ENCODE peak calls at places on chromosomes 13 and 19, in eight cellular contexts. One of them, this sample, is unnamed. For H3K4me1 and H3K36me3, the result is how much of the 10 kb centered on the place peaks cover.

GRCh38 chr13:65966991-65967451 is 1263.1 kb downstream of the PCDH9 start:
- DNase-seq in tibial nerve: no peak
- DNase-seq in A673: peak
- DNase-seq in GM23248: peak
- DNase-seq in transverse colon: no peak
- DNase-seq in CD4-positive, alpha-beta memory T cell: no peak
- DNase-seq in Peyer's patch: no peak
- DNase-seq in suprapubic skin: no peak
- DNase-seq in this sample: no peak

GRCh38 chr13:34155931-34156607 is 338.1 kb downstream of the RFC3 start:
- DNase-seq in transverse colon: no peak
- DNase-seq in suprapubic skin: no peak
- DNase-seq in A673: peak
- DNase-seq in Peyer's patch: no peak
- DNase-seq in tibial nerve: no peak
- DNase-seq in CD4-positive, alpha-beta memory T cell: no peak
- DNase-seq in GM23248: peak
- DNase-seq in this sample: no peak

GRCh38 chr19:50178320-50178719 is 15.2 kb upstream of the IZUMO2 start:
- DNase-seq in transverse colon: peak
- DNase-seq in CD4-positive, alpha-beta memory T cell: no peak
- DNase-seq in tibial nerve: no peak
- DNase-seq in Peyer's patch: no peak
- DNase-seq in suprapubic skin: no peak
- DNase-seq in A673: no peak
- DNase-seq in GM23248: no peak
- DNase-seq in this sample: no peak

GRCh38 chr19:42096255-42096837 is 20.4 kb downstream of the ZNF574 start:
- DNase-seq in suprapubic skin: no peak
- DNase-seq in transverse colon: no peak
- DNase-seq in Peyer's patch: no peak
- DNase-seq in tibial nerve: no peak
- DNase-seq in CD4-positive, alpha-beta memory T cell: no peak
- DNase-seq in A673: no peak
- DNase-seq in GM23248: no peak
- DNase-seq in this sample: no peak

GRCh38 chr13:44274838-44275237 is 98.8 kb upstream of the SERP2 start:
- DNase-seq in Peyer's patch: no peak
- DNase-seq in CD4-positive, alpha-beta memory T cell: no peak
- DNase-seq in A673: no peak
- DNase-seq in tibial nerve: no peak
- DNase-seq in transverse colon: no peak
- DNase-seq in suprapubic skin: no peak
- DNase-seq in GM23248: peak
- DNase-seq in this sample: no peak

GRCh38 chr19:1252818-1253513 is 4.6 kb downstream of the MIDN start:
- DNase-seq in CD4-positive, alpha-beta memory T cell: peak
- DNase-seq in A673: peak
- DNase-seq in suprapubic skin: peak
- DNase-seq in transverse colon: peak
- DNase-seq in GM23248: peak
- DNase-seq in tibial nerve: peak
- DNase-seq in Peyer's patch: peak
- DNase-seq in this sample: peak

GRCh38 chr19:33507021-33507956 is 14.3 kb downstream of the PEPD start:
- DNase-seq in suprapubic skin: no peak
- DNase-seq in transverse colon: no peak
- DNase-seq in GM23248: no peak
- DNase-seq in A673: no peak
- DNase-seq in tibial nerve: no peak
- DNase-seq in Peyer's patch: no peak
- DNase-seq in CD4-positive, alpha-beta memory T cell: no peak
- DNase-seq in this sample: no peak

GRCh38 chr13:106156468-106156867 is 379.0 kb downstream of the EFNB2 start:
- DNase-seq in suprapubic skin: no peak
- DNase-seq in CD4-positive, alpha-beta memory T cell: no peak
- DNase-seq in A673: no peak
- DNase-seq in transverse colon: no peak
- DNase-seq in Peyer's patch: no peak
- DNase-seq in tibial nerve: no peak
- DNase-seq in GM23248: peak
- DNase-seq in this sample: no peak

GRCh38 chr13:102847272-102848234 is 1.7 kb downstream of the ERCC5 start:
- DNase-seq in A673: peak
- DNase-seq in tibial nerve: no peak
- DNase-seq in suprapubic skin: no peak
- DNase-seq in GM23248: peak
- DNase-seq in transverse colon: no peak
- DNase-seq in CD4-positive, alpha-beta memory T cell: peak
- DNase-seq in Peyer's patch: no peak
- DNase-seq in this sample: peak

GRCh38 chr19:48113190-48113917 is 2.7 kb upstream of the PLA2G4C start:
- DNase-seq in tibial nerve: no peak
- DNase-seq in A673: no peak
- DNase-seq in CD4-positive, alpha-beta memory T cell: no peak
- DNase-seq in GM23248: no peak
- DNase-seq in transverse colon: no peak
- DNase-seq in Peyer's patch: no peak
- DNase-seq in suprapubic skin: no peak
- DNase-seq in this sample: no peak

GRCh38 chr19:41521860-41522555 is 54.0 kb upstream of the CEACAM21 start:
- DNase-seq in Peyer's patch: peak
- DNase-seq in transverse colon: no peak
- DNase-seq in tibial nerve: no peak
- DNase-seq in CD4-positive, alpha-beta memory T cell: peak
- DNase-seq in GM23248: peak
- DNase-seq in A673: peak
- DNase-seq in suprapubic skin: no peak
- DNase-seq in this sample: peak

GRCh38 chr19:29978139-29978538 is 36.1 kb downstream of the URI1 start:
- DNase-seq in tibial nerve: no peak
- DNase-seq in A673: no peak
- DNase-seq in CD4-positive, alpha-beta memory T cell: no peak
- DNase-seq in suprapubic skin: no peak
- DNase-seq in transverse colon: no peak
- DNase-seq in Peyer's patch: no peak
- DNase-seq in GM23248: peak
- DNase-seq in this sample: no peak

GRCh38 chr13:97849305-97849704 is 104.2 kb upstream of the IPO5 start:
- DNase-seq in CD4-positive, alpha-beta memory T cell: no peak
- DNase-seq in Peyer's patch: no peak
- DNase-seq in suprapubic skin: no peak
- DNase-seq in transverse colon: no peak
- DNase-seq in GM23248: peak
- DNase-seq in tibial nerve: no peak
- DNase-seq in A673: peak
- DNase-seq in this sample: no peak

GRCh38 chr19:34034318-34034846 is 137.9 kb upstream of the LSM14A start:
- DNase-seq in A673: no peak
- DNase-seq in tibial nerve: no peak
- DNase-seq in suprapubic skin: no peak
- DNase-seq in GM23248: no peak
- DNase-seq in transverse colon: no peak
- DNase-seq in Peyer's patch: no peak
- DNase-seq in CD4-positive, alpha-beta memory T cell: no peak
- DNase-seq in this sample: no peak

GRCh38 chr13:66509176-66509575 is 721.0 kb downstream of the PCDH9 start:
- DNase-seq in Peyer's patch: no peak
- DNase-seq in GM23248: no peak
- DNase-seq in tibial nerve: no peak
- DNase-seq in CD4-positive, alpha-beta memory T cell: no peak
- DNase-seq in transverse colon: no peak
- DNase-seq in suprapubic skin: no peak
- DNase-seq in A673: no peak
- DNase-seq in this sample: no peak

GRCh38 chr13:31122544-31123260 is 39.0 kb downstream of the HSPH1 start:
- DNase-seq in A673: no peak
- DNase-seq in transverse colon: no peak
- DNase-seq in suprapubic skin: no peak
- DNase-seq in tibial nerve: no peak
- DNase-seq in CD4-positive, alpha-beta memory T cell: no peak
- DNase-seq in GM23248: no peak
- DNase-seq in Peyer's patch: no peak
- DNase-seq in this sample: no peak

GRCh38 chr13:97058417-97058816 is 64.1 kb upstream of the OXGR1 start:
- DNase-seq in transverse colon: no peak
- DNase-seq in Peyer's patch: no peak
- DNase-seq in suprapubic skin: no peak
- DNase-seq in tibial nerve: no peak
- DNase-seq in CD4-positive, alpha-beta memory T cell: no peak
- DNase-seq in A673: peak
- DNase-seq in GM23248: no peak
- DNase-seq in this sample: no peak

GRCh38 chr19:46372901-46373572 is 26.1 kb downstream of the PPP5C start:
- DNase-seq in suprapubic skin: peak
- DNase-seq in A673: peak
- DNase-seq in Peyer's patch: peak
- DNase-seq in GM23248: peak
- DNase-seq in tibial nerve: no peak
- DNase-seq in CD4-positive, alpha-beta memory T cell: no peak
- DNase-seq in transverse colon: no peak
- DNase-seq in this sample: no peak

GRCh38 chr19:18251587-18252369 is 22.5 kb downstream of the IQCN start:
- DNase-seq in suprapubic skin: no peak
- DNase-seq in transverse colon: peak
- DNase-seq in tibial nerve: peak
- DNase-seq in A673: peak
- DNase-seq in CD4-positive, alpha-beta memory T cell: peak
- DNase-seq in GM23248: peak
- DNase-seq in Peyer's patch: peak
- DNase-seq in this sample: peak

GRCh38 chr19:4007836-4008539 is 452 bp downstream of the PIAS4 start:
- DNase-seq in suprapubic skin: no peak
- DNase-seq in tibial nerve: no peak
- DNase-seq in Peyer's patch: no peak
- DNase-seq in CD4-positive, alpha-beta memory T cell: no peak
- DNase-seq in transverse colon: peak
- DNase-seq in GM23248: peak
- DNase-seq in A673: peak
- DNase-seq in this sample: no peak

GRCh38 chr19:3358919-3359849 is 7.2 kb upstream of the NFIC start:
- DNase-seq in transverse colon: peak
- DNase-seq in Peyer's patch: peak
- DNase-seq in CD4-positive, alpha-beta memory T cell: peak
- DNase-seq in suprapubic skin: no peak
- DNase-seq in tibial nerve: peak
- DNase-seq in A673: peak
- DNase-seq in GM23248: peak
- DNase-seq in this sample: peak

GRCh38 chr13:48265217-48265815 is 32.3 kb downstream of the ITM2B start:
- DNase-seq in transverse colon: peak
- DNase-seq in Peyer's patch: peak
- DNase-seq in CD4-positive, alpha-beta memory T cell: no peak
- DNase-seq in A673: peak
- DNase-seq in GM23248: no peak
- DNase-seq in suprapubic skin: no peak
- DNase-seq in tibial nerve: no peak
- DNase-seq in this sample: no peak

GRCh38 chr13:89865331-89865833 is 1482.1 kb upstream of the MIR17HG start:
- DNase-seq in Peyer's patch: no peak
- DNase-seq in suprapubic skin: no peak
- DNase-seq in A673: no peak
- DNase-seq in tibial nerve: no peak
- DNase-seq in transverse colon: no peak
- DNase-seq in CD4-positive, alpha-beta memory T cell: no peak
- DNase-seq in GM23248: no peak
- DNase-seq in this sample: no peak
- H3K4me1 ChIP-seq in Peyer's patch: under half
- H3K4me1 ChIP-seq in suprapubic skin: under half
- H3K4me1 ChIP-seq in A673: under half
- H3K4me1 ChIP-seq in tibial nerve: under half
- H3K4me1 ChIP-seq in transverse colon: under half
- H3K4me1 ChIP-seq in CD4-positive, alpha-beta memory T cell: under half
- H3K4me1 ChIP-seq in GM23248: under half
- H3K4me1 ChIP-seq in this sample: under half

GRCh38 chr13:39821977-39822376 is 166.5 kb downstream of the COG6 start:
- DNase-seq in A673: no peak
- DNase-seq in GM23248: no peak
- DNase-seq in Peyer's patch: no peak
- DNase-seq in tibial nerve: no peak
- DNase-seq in transverse colon: no peak
- DNase-seq in CD4-positive, alpha-beta memory T cell: no peak
- DNase-seq in suprapubic skin: no peak
- DNase-seq in this sample: no peak
- H3K36me3 ChIP-seq in A673: under half
- H3K36me3 ChIP-seq in GM23248: under half
- H3K36me3 ChIP-seq in Peyer's patch: under half
- H3K36me3 ChIP-seq in tibial nerve: under half
- H3K36me3 ChIP-seq in transverse colon: under half
- H3K36me3 ChIP-seq in CD4-positive, alpha-beta memory T cell: under half
- H3K36me3 ChIP-seq in suprapubic skin: under half
- H3K36me3 ChIP-seq in this sample: under half

GRCh38 chr19:39401549-39402416 is 4.9 kb upstream of the ZFP36 start:
- DNase-seq in A673: no peak
- DNase-seq in GM23248: peak
- DNase-seq in tibial nerve: no peak
- DNase-seq in CD4-positive, alpha-beta memory T cell: peak
- DNase-seq in suprapubic skin: no peak
- DNase-seq in transverse colon: peak
- DNase-seq in Peyer's patch: peak
- DNase-seq in this sample: peak
- H3K4me1 ChIP-seq in A673: under half
- H3K4me1 ChIP-seq in GM23248: under half
- H3K4me1 ChIP-seq in tibial nerve: under half
- H3K4me1 ChIP-seq in CD4-positive, alpha-beta memory T cell: half or more
- H3K4me1 ChIP-seq in suprapubic skin: half or more
- H3K4me1 ChIP-seq in transverse colon: half or more
- H3K4me1 ChIP-seq in Peyer's patch: under half
- H3K4me1 ChIP-seq in this sample: half or more

GRCh38 chr19:55667006-55667381 is 8.0 kb upstream of the EPN1 start:
- DNase-seq in CD4-positive, alpha-beta memory T cell: no peak
- DNase-seq in A673: no peak
- DNase-seq in Peyer's patch: no peak
- DNase-seq in tibial nerve: no peak
- DNase-seq in GM23248: no peak
- DNase-seq in transverse colon: no peak
- DNase-seq in suprapubic skin: no peak
- DNase-seq in this sample: no peak
- H3K36me3 ChIP-seq in CD4-positive, alpha-beta memory T cell: half or more
- H3K36me3 ChIP-seq in A673: half or more
- H3K36me3 ChIP-seq in Peyer's patch: half or more
- H3K36me3 ChIP-seq in tibial nerve: half or more
- H3K36me3 ChIP-seq in GM23248: under half
- H3K36me3 ChIP-seq in transverse colon: half or more
- H3K36me3 ChIP-seq in suprapubic skin: half or more
- H3K36me3 ChIP-seq in this sample: under half

GRCh38 chr13:29436721-29437250 is 158.7 kb downstream of the SLC7A1 start:
- DNase-seq in A673: no peak
- DNase-seq in GM23248: no peak
- DNase-seq in transverse colon: no peak
- DNase-seq in tibial nerve: no peak
- DNase-seq in suprapubic skin: no peak
- DNase-seq in Peyer's patch: no peak
- DNase-seq in CD4-positive, alpha-beta memory T cell: no peak
- DNase-seq in this sample: no peak
- H3K4me1 ChIP-seq in A673: under half
- H3K4me1 ChIP-seq in GM23248: under half
- H3K4me1 ChIP-seq in transverse colon: under half
- H3K4me1 ChIP-seq in tibial nerve: under half
- H3K4me1 ChIP-seq in suprapubic skin: under half
- H3K4me1 ChIP-seq in Peyer's patch: under half
- H3K4me1 ChIP-seq in CD4-positive, alpha-beta memory T cell: under half
- H3K4me1 ChIP-seq in this sample: under half

GRCh38 chr19:19485998-19486290 is 29.4 kb downstream of the TSSK6 start:
- DNase-seq in tibial nerve: no peak
- DNase-seq in suprapubic skin: no peak
- DNase-seq in A673: no peak
- DNase-seq in transverse colon: no peak
- DNase-seq in Peyer's patch: no peak
- DNase-seq in CD4-positive, alpha-beta memory T cell: no peak
- DNase-seq in GM23248: no peak
- DNase-seq in this sample: no peak
- H3K36me3 ChIP-seq in tibial nerve: under half
- H3K36me3 ChIP-seq in suprapubic skin: under half
- H3K36me3 ChIP-seq in A673: under half
- H3K36me3 ChIP-seq in transverse colon: under half
- H3K36me3 ChIP-seq in Peyer's patch: under half
- H3K36me3 ChIP-seq in CD4-positive, alpha-beta memory T cell: under half
- H3K36me3 ChIP-seq in GM23248: under half
- H3K36me3 ChIP-seq in this sample: under half